ENCODE peak calls at places on chromosomes 12 and 14, in six cellular contexts. X is lower lobe of right lung, V is transverse colon, S is lung, W is fibroblast of lung, G is PC-3. R is an unnamed sample.

GRCh38 chr14:75711796-75712211 is 50.8 kb downstream of the TTLL5 start:
- DNase-seq in X (peak), V (peak), S (peak), W (peak), G (peak), R (peak)

GRCh38 chr12:9699269-9699897 is 29.9 kb downstream of the CLEC2D start:
- DNase-seq in X (no peak), V (no peak), S (no peak), W (no peak), G (no peak), R (no peak)

GRCh38 chr12:47686645-47687240 is 19.1 kb downstream of the RPAP3 start:
- DNase-seq in X (no peak), V (no peak), S (no peak), W (peak), G (peak), R (no peak)

GRCh38 chr14:100108840-100109593 is 43.8 kb downstream of the EVL start:
- DNase-seq in X (no peak), V (no peak), S (no peak), W (peak), G (no peak), R (no peak)

GRCh38 chr14:64442300-64442988 is 22.9 kb upstream of the AKAP5 start:
- DNase-seq in X (no peak), V (no peak), S (peak), W (no peak), G (no peak), R (no peak)

GRCh38 chr12:122527478-122527944 is 462 bp downstream of the KNTC1 start:
- DNase-seq in X (no peak), V (peak), S (peak), W (peak), G (peak), R (no peak)

GRCh38 chr12:124819525-124819924 is 44.1 kb downstream of the SCARB1 start:
- DNase-seq in X (no peak), V (no peak), S (no peak), W (no peak), G (no peak), R (no peak)

GRCh38 chr12:102249073-102249854 is 51.6 kb upstream of the PMCH start:
- DNase-seq in X (no peak), V (no peak), S (no peak), W (peak), G (peak), R (no peak)

GRCh38 chr12:98594050-98594853 is 766 bp downstream of the SLC25A3 start:
- DNase-seq in X (peak), V (peak), S (peak), W (peak), G (peak), R (no peak)

GRCh38 chr12:24201258-24201970 is 251.9 kb upstream of the SOX5 start:
- DNase-seq in X (no peak), V (no peak), S (no peak), W (peak), G (no peak), R (no peak)

GRCh38 chr14:103763730-103764488 is 48.3 kb downstream of the ZFYVE21 start:
- DNase-seq in X (no peak), V (no peak), S (no peak), W (no peak), G (no peak), R (no peak)

GRCh38 chr12:42094277-42094676 is 50.4 kb downstream of the GXYLT1 start:
- DNase-seq in X (no peak), V (no peak), S (no peak), W (peak), G (peak), R (no peak)

GRCh38 chr14:103361868-103362267 is 23.3 kb upstream of the MARK3 start:
- DNase-seq in X (no peak), V (no peak), S (no peak), W (peak), G (peak), R (no peak)

GRCh38 chr12:111122458-111122878 is 202.1 kb upstream of the MYL2 start:
- DNase-seq in X (no peak), V (no peak), S (no peak), W (no peak), G (no peak), R (no peak)

GRCh38 chr12:49296034-49296835 is 1.3 kb downstream of the PRPH start:
- DNase-seq in X (peak), V (peak), S (peak), W (no peak), G (peak), R (peak)

GRCh38 chr14:35867280-35867629 is 41.1 kb downstream of the BRMS1L start:
- DNase-seq in X (no peak), V (no peak), S (no peak), W (peak), G (no peak), R (no peak)

GRCh38 chr12:806116-806805 is 53.9 kb downstream of the WNK1 start:
- DNase-seq in X (no peak), V (no peak), S (no peak), W (peak), G (no peak), R (no peak)

GRCh38 chr14:68509188-68509953 is 283.5 kb downstream of the ZFP36L1 start:
- DNase-seq in X (no peak), V (no peak), S (no peak), W (peak), G (no peak), R (no peak)

GRCh38 chr12:117986705-117987469 is 18.1 kb upstream of the KSR2 start:
- DNase-seq in X (no peak), V (no peak), S (no peak), W (peak), G (peak), R (no peak)

GRCh38 chr12:47274725-47275124 is 195.0 kb upstream of the AMIGO2 start:
- DNase-seq in X (no peak), V (no peak), S (no peak), W (no peak), G (no peak), R (no peak)

GRCh38 chr12:131047789-131048610 is 94.3 kb downstream of the ADGRD1 start:
- DNase-seq in X (peak), V (no peak), S (no peak), W (no peak), G (no peak), R (no peak)

GRCh38 chr12:69173358-69173757 is 66.0 kb upstream of the CPSF6 start:
- DNase-seq in X (no peak), V (no peak), S (no peak), W (no peak), G (no peak), R (no peak)

GRCh38 chr12:40248585-40249297 is 23.9 kb downstream of the LRRK2 start:
- DNase-seq in X (no peak), V (no peak), S (no peak), W (peak), G (peak), R (no peak)

GRCh38 chr12:46998811-46999368 is 80.5 kb upstream of the PCED1B start:
- DNase-seq in X (no peak), V (no peak), S (no peak), W (peak), G (peak), R (no peak)

GRCh38 chr12:91017511-91018263 is 12.9 kb upstream of the EPYC start:
- DNase-seq in X (no peak), V (no peak), S (no peak), W (no peak), G (no peak), R (no peak)

GRCh38 chr12:48828841-48829575 is 10.7 kb downstream of the CACNB3 start:
- DNase-seq in X (no peak), V (no peak), S (no peak), W (no peak), G (no peak), R (no peak)

GRCh38 chr14:20278414-20278813 is 27.3 kb downstream of the TTC5 start:
- DNase-seq in X (peak), V (no peak), S (no peak), W (peak), G (peak), R (no peak)

GRCh38 chr12:87652026-87652425 is 377.2 kb downstream of the C12orf50 start:
- DNase-seq in X (no peak), V (no peak), S (no peak), W (peak), G (no peak), R (no peak)

GRCh38 chr12:90085491-90086274 is 377.0 kb upstream of the ATP2B1 start:
- DNase-seq in X (no peak), V (no peak), S (no peak), W (peak), G (peak), R (no peak)

GRCh38 chr14:50999726-51000125 is 55.4 kb upstream of the PYGL start:
- DNase-seq in X (no peak), V (no peak), S (no peak), W (no peak), G (peak), R (no peak)

GRCh38 chr12:46557539-46558373 is 185.2 kb upstream of the SLC38A2 start:
- DNase-seq in X (no peak), V (no peak), S (no peak), W (peak), G (peak), R (no peak)

GRCh38 chr14:44162197-44162596 is 344.9 kb downstream of the FSCB start:
- DNase-seq in X (no peak), V (peak), S (no peak), W (no peak), G (no peak), R (no peak)

GRCh38 chr12:110501378-110501721 is 561 bp downstream of the VPS29 start:
- DNase-seq in X (no peak), V (no peak), S (no peak), W (peak), G (peak), R (no peak)

GRCh38 chr14:98578204-98578603 is 693.8 kb downstream of the BCL11B start:
- DNase-seq in X (no peak), V (no peak), S (no peak), W (peak), G (peak), R (no peak)

GRCh38 chr14:91041450-91041849 is 19.0 kb downstream of the RPS6KA5 start:
- DNase-seq in X (no peak), V (no peak), S (no peak), W (no peak), G (no peak), R (no peak)

GRCh38 chr12:56160160-56160763 is 2.1 kb downstream of the MYL6 start:
- DNase-seq in X (no peak), V (peak), S (no peak), W (peak), G (peak), R (no peak)

GRCh38 chr12:21656931-21657335 is 709 bp downstream of the LDHB start:
- DNase-seq in X (no peak), V (peak), S (no peak), W (peak), G (peak), R (no peak)

GRCh38 chr12:116955382-116956021 is 44.8 kb downstream of the FBXW8 start:
- DNase-seq in X (peak), V (peak), S (peak), W (no peak), G (peak), R (no peak)

GRCh38 chr14:104870368-104871144 is 5.5 kb downstream of the CEP170B start:
- DNase-seq in X (peak), V (peak), S (no peak), W (no peak), G (peak), R (no peak)

GRCh38 chr12:52226446-52226845 is 6.6 kb upstream of the KRT7 start:
- DNase-seq in X (no peak), V (no peak), S (no peak), W (no peak), G (no peak), R (no peak)

GRCh38 chr12:65720136-65720535 is 104.1 kb upstream of the HMGA2 start:
- DNase-seq in X (no peak), V (no peak), S (no peak), W (peak), G (no peak), R (no peak)
- TF ChIP-seq CTCF in X (no peak), V (no peak), S (no peak), W (no peak), G (no peak), R (no peak)

GRCh38 chr12:132560421-132560830 is 50.0 kb downstream of the LRCOL1 start:
- DNase-seq in X (no peak), V (peak), S (no peak), W (no peak), G (peak), R (no peak)

GRCh38 chr12:132560831-132561783 is 49.3 kb downstream of the LRCOL1 start:
- DNase-seq in X (peak), V (peak), S (peak), W (peak), G (peak), R (peak)

GRCh38 chr12:132557969-132558856 is 52.2 kb downstream of the LRCOL1 start:
- DNase-seq in X (no peak), V (no peak), S (no peak), W (no peak), G (no peak), R (no peak)

GRCh38 chr12:132558861-132559623 is 51.3 kb downstream of the LRCOL1 start:
- DNase-seq in X (no peak), V (no peak), S (no peak), W (no peak), G (no peak), R (no peak)

DNA sequence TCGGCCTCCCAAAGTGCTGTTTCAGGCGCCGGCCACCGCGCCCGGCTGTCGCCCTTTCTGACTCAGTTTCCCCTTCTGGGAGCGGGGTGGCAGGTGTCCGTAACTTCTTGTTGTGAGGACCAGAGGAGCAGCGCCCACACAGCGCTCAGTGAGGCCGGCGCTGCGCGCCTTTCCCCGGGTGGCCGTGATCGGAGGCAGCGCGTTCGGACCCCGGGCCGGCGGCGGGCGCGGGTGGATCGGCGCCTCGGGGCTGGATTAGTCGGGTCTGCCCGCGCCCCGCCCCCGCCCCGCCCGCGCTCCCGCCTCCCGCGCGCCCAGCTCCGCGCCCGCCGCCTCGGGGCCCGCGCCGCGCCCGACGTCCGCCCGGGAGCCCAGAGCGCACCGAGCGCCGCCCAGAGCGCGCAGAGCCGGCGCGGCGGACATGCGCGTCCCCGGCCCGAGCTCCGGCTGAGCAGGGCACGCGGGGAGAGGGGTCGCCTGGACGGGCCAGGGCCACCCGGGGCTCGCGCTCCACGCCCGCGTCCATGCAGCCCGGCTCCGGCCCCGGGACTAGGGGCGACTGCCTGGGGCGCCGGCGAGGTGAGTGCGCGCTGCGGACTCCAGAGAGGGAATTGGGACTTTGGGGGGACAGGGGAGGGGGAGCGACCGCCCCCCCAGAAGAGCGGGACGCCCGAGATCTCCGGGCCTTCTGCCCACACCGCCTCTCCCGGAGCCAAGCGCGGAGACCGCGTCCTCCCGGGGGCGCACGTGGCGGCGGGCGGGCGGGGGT is 50.5 kb downstream of the LRCOL1 start:
- DNase-seq in X (no peak), V (peak), S (no peak), W (peak), G (peak), R (peak)
- TF ChIP-seq CTCF in X (no peak), V (no peak), S (no peak), W (no peak), G (no peak), R (no peak)

GRCh38 chr12:112443916-112444315 is 25.2 kb downstream of the PTPN11 start:
- DNase-seq in X (no peak), V (no peak), S (no peak), W (no peak), G (no peak), R (no peak)
- TF ChIP-seq CTCF in X (no peak), V (no peak), S (no peak), W (no peak), G (no peak), R (no peak)

GRCh38 chr12:6334940-6335450 is 6.9 kb downstream of the TNFRSF1A start:
- DNase-seq in X (no peak), V (peak), S (peak), W (no peak), G (no peak), R (no peak)

GRCh38 chr12:6334359-6334758 is 7.5 kb downstream of the TNFRSF1A start:
- DNase-seq in X (no peak), V (no peak), S (no peak), W (no peak), G (no peak), R (no peak)

GRCh38 chr12:6336859-6337744 is 4.8 kb downstream of the TNFRSF1A start:
- DNase-seq in X (no peak), V (peak), S (peak), W (no peak), G (no peak), R (no peak)

GRCh38 chr12:6336079-6336858 is 5.6 kb downstream of the TNFRSF1A start:
- DNase-seq in X (peak), V (peak), S (peak), W (peak), G (peak), R (no peak)

DNA sequence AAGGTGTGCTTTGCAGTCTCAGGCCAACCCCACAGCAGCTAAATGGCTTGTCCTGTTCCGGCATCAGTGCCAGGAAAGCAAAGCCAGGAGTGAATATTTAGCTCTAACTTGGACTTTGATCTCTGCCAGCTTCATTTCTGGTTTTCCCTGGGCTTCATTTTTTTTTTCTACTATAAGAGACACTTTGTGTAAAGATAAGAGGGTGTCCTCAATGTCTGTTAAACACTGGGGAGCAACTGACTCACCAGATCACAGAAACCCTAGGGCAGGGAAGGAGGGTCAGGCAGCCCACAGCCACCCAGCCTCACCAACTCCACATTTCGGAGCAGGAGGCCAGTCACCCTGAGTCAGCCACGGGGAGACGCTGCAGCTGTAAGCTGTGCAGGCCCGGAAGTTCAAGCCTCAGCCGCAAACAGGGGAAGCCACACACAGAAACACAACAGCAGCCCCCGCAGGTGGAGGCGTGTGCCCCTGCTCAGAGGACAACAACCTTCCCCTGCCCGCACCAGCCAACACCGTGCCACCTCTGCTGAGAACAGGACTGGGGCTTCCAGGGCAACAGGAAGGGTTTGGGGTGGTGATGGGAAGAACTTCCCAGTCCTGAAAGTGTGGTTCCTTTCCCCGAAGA is 6.3 kb downstream of the TNFRSF1A start:
- DNase-seq in X (peak), V (peak), S (peak), W (peak), G (peak), R (no peak)
- TF ChIP-seq CTCF in X (peak), V (peak), S (peak), W (peak), G (peak), R (no peak)

DNA sequence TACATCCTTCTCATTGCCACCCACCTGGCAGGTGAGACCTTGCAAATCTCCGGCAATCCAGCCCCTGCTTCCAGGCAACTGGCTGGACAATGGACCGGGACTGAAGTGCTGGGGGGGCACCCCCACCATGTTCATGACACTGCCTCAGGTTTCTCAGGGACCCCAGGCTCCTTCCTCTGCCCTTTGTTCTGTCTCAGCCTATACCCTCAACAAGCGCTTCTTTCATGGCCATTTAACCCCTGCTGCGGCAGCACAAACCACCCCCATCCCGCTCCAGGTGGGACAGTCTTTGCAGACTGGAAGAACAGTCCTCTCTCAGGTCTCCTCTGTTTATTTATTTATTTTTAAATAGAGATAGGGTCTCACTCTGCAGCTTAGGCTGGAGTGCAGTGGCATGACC is 7.6 kb downstream of the ISM2 start:
- DNase-seq in X (no peak), V (no peak), S (no peak), W (no peak), G (no peak), R (no peak)
- TF ChIP-seq CTCF in X (no peak), V (no peak), S (no peak), W (no peak), G (no peak), R (no peak)

GRCh38 chr14:23181453-23181852 is 2.0 kb downstream of the SLC7A8 start:
- DNase-seq in X (no peak), V (no peak), S (no peak), W (no peak), G (no peak), R (no peak)
- TF ChIP-seq CTCF in X (no peak), V (no peak), S (no peak), W (no peak), G (no peak), R (no peak)

GRCh38 chr12:6752931-6753771 is at the start of gene MLF2:
- DNase-seq in X (peak), V (peak), S (peak), W (peak), G (peak), R (peak)
- TF ChIP-seq CTCF in X (no peak), V (peak), S (peak), W (peak), G (peak), R (peak)